ENCODE peak calls at places on chromosome 15, in ten cellular contexts. F is thoracic aorta; M is NT2/D1; H is LHCN-M2; W is activated CD4-positive, alpha-beta T cell treated with anti-CD3 and anti-CD28 coated beads for 48 hours; D is Peyer's patch; U is activated naive CD4-positive, alpha-beta T cell treated with anti-CD3 and anti-CD28 coated beads, Interleukin-2, amount 50 U/mL, for 72 hours; S is T-cell; B is left ventricle myocardium inferior; G is myocyte. T is an unnamed sample.
A peak's percentile ranks its signal among the peaks of the same experiment; 100 is the strongest.

GRCh38 chr15:65365229-65365628 is 12.6 kb downstream of the IGDCC3 start:
- DNase-seq in F (no peak), M (no peak), H (no peak), W (no peak), D (no peak), U (no peak), S (no peak), B (no peak), G (peak; percentile 61), T (peak; percentile 54)

GRCh38 chr15:68699124-68699880 is 120.5 kb downstream of the CORO2B start:
- DNase-seq in F (no peak), M (no peak), H (no peak), W (no peak), D (no peak), U (no peak), S (no peak), B (no peak), G (peak; percentile 26), T (peak; percentile 81)

GRCh38 chr15:54150255-54150654 is 172.0 kb downstream of the UNC13C start:
- DNase-seq in F (no peak), M (no peak), H (peak; percentile 96), W (no peak), D (no peak), U (no peak), S (no peak), B (no peak), G (peak; percentile 89), T (no peak)

GRCh38 chr15:99703603-99704443 is 29.4 kb downstream of the LYSMD4 start:
- DNase-seq in F (no peak), M (no peak), H (peak; percentile 83), W (no peak), D (no peak), U (no peak), S (no peak), B (no peak), G (peak; percentile 89), T (peak; percentile 38)

GRCh38 chr15:96331141-96331941 is 841 bp downstream of the NR2F2 start:
- DNase-seq in F (no peak), M (no peak), H (peak; percentile 41), W (no peak), D (no peak), U (no peak), S (no peak), B (no peak), G (peak; percentile 55), T (no peak)

GRCh38 chr15:73600413-73601050 is 32.7 kb downstream of the NPTN start:
- DNase-seq in F (no peak), M (no peak), H (no peak), W (no peak), D (no peak), U (no peak), S (no peak), B (no peak), G (no peak), T (no peak)

GRCh38 chr15:99651023-99651807 is 82.0 kb downstream of the LYSMD4 start:
- DNase-seq in F (no peak), M (no peak), H (peak; percentile 65), W (no peak), D (no peak), U (no peak), S (no peak), B (no peak), G (peak; percentile 53), T (no peak)

GRCh38 chr15:32029862-32030781 is at the start of gene CHRNA7:
- DNase-seq in F (no peak), M (peak; percentile 43), H (no peak), W (peak; percentile 46), D (peak; percentile 75), U (peak; percentile 30), S (no peak), B (peak; percentile 59), G (no peak), T (peak; percentile 83)

GRCh38 chr15:35206060-35206675 is 121.1 kb upstream of the NANOGP8 start:
- DNase-seq in F (no peak), M (no peak), H (peak; percentile 23), W (peak; percentile 14), D (no peak), U (peak; percentile 17), S (no peak), B (no peak), G (no peak), T (peak; percentile 57)

GRCh38 chr15:22786868-22787698 is 639 bp downstream of the NIPA1 start:
- DNase-seq in F (no peak), M (no peak), H (peak; percentile 1), W (peak; percentile 33), D (peak; percentile 58), U (peak; percentile 23), S (no peak), B (no peak), G (peak; percentile 19), T (peak; percentile 18)

GRCh38 chr15:62739507-62739906 is 303.0 kb upstream of the TPM1 start:
- DNase-seq in F (no peak), M (no peak), H (no peak), W (no peak), D (no peak), U (no peak), S (no peak), B (no peak), G (no peak), T (no peak)

GRCh38 chr15:52103217-52104207 is 9.1 kb downstream of the BCL2L10 start:
- DNase-seq in F (peak; percentile 50), M (no peak), H (peak; percentile 97), W (peak; percentile 34), D (peak; percentile 75), U (no peak), S (no peak), B (no peak), G (peak; percentile 79), T (peak; percentile 62)

GRCh38 chr15:47411733-47412530 is 305.4 kb upstream of the SEMA6D start:
- DNase-seq in F (no peak), M (no peak), H (no peak), W (no peak), D (no peak), U (no peak), S (no peak), B (no peak), G (no peak), T (no peak)

GRCh38 chr15:35448294-35448693 is 97.7 kb downstream of the DPH6 start:
- DNase-seq in F (no peak), M (no peak), H (no peak), W (no peak), D (no peak), U (no peak), S (no peak), B (no peak), G (no peak), T (no peak)

GRCh38 chr15:49769225-49769624 is 148.4 kb downstream of the DTWD1 start:
- DNase-seq in F (no peak), M (no peak), H (no peak), W (no peak), D (no peak), U (no peak), S (no peak), B (no peak), G (no peak), T (no peak)

GRCh38 chr15:69391046-69391757 is 22.9 kb upstream of the KIF23 start:
- DNase-seq in F (no peak), M (no peak), H (no peak), W (no peak), D (no peak), U (no peak), S (no peak), B (no peak), G (no peak), T (no peak)

GRCh38 chr15:60421544-60421943 is 23.8 kb upstream of the ANXA2 start:
- DNase-seq in F (no peak), M (no peak), H (peak; percentile 75), W (no peak), D (no peak), U (no peak), S (no peak), B (no peak), G (peak; percentile 26), T (no peak)

GRCh38 chr15:76996526-76997401 is 1.8 kb downstream of the PSTPIP1 start:
- DNase-seq in F (no peak), M (no peak), H (peak; percentile 24), W (peak; percentile 75), D (peak; percentile 69), U (peak; percentile 57), S (peak; percentile 44), B (peak; percentile 39), G (peak; percentile 32), T (no peak)

GRCh38 chr15:43376017-43376705 is 5.3 kb downstream of the TUBGCP4 start:
- DNase-seq in F (no peak), M (no peak), H (peak; percentile 27), W (peak; percentile 50), D (peak; percentile 72), U (peak; percentile 27), S (peak; percentile 5), B (no peak), G (peak; percentile 25), T (peak; percentile 54)

GRCh38 chr15:88018865-88019626 is 237.5 kb downstream of the NTRK3 start:
- DNase-seq in F (no peak), M (no peak), H (no peak), W (no peak), D (no peak), U (no peak), S (no peak), B (no peak), G (peak; percentile 32), T (peak; percentile 18)